ENCODE peak calls at places on chromosomes 13 and 19, in four cellular contexts. F, M, I and Z are unnamed samples.

GRCh38 chr13:51638497-51638871 is 54.2 kb downstream of the WDFY2 start:
- DNase-seq in F (no peak), M (no peak), I (no peak), Z (no peak)

GRCh38 chr13:89554801-89555200 is 1792.7 kb upstream of the MIR17HG start:
- DNase-seq in F (no peak), M (no peak), I (no peak), Z (no peak)

GRCh38 chr19:18967358-18968146 is 26.5 kb upstream of the HOMER3 start:
- DNase-seq in F (peak; percentile 91), M (peak; percentile 13), I (peak; percentile 43), Z (peak; percentile 85)

GRCh38 chr13:104937881-104938280 is 1597.6 kb downstream of the EFNB2 start:
- DNase-seq in F (no peak), M (no peak), I (no peak), Z (no peak)

GRCh38 chr19:48964205-48965032 is 690 bp upstream of the FTL start:
- DNase-seq in F (no peak), M (peak; percentile 61), I (peak; percentile 38), Z (no peak)

GRCh38 chr19:42540071-42540553 is 11.8 kb upstream of the CEACAM1 start:
- DNase-seq in F (no peak), M (peak; percentile 12), I (no peak), Z (no peak)

GRCh38 chr19:55253842-55254624 is 4.8 kb downstream of the PPP6R1 start:
- DNase-seq in F (no peak), M (no peak), I (no peak), Z (no peak)

GRCh38 chr19:39397360-39398296 is 6.5 kb downstream of the MED29 start:
- DNase-seq in F (peak; percentile 95), M (peak; percentile 88), I (peak; percentile 94), Z (peak; percentile 94)

GRCh38 chr19:6489278-6490061 is 7.9 kb upstream of the DENND1C start:
- DNase-seq in F (no peak), M (no peak), I (no peak), Z (no peak)

GRCh38 chr19:23060016-23060415 is 56.8 kb upstream of the ZNF730 start:
- DNase-seq in F (no peak), M (no peak), I (no peak), Z (no peak)

GRCh38 chr19:10986301-10987127 is 25.7 kb downstream of the SMARCA4 start:
- DNase-seq in F (no peak), M (no peak), I (no peak), Z (no peak)

GRCh38 chr19:41249707-41250423 is 14.3 kb upstream of the HNRNPUL1 start:
- DNase-seq in F (no peak), M (no peak), I (no peak), Z (no peak)

GRCh38 chr13:109479534-109479933 is 306.8 kb downstream of the IRS2 start:
- DNase-seq in F (no peak), M (no peak), I (no peak), Z (no peak)

GRCh38 chr19:2561895-2562294 is 86.0 kb downstream of the GADD45B start:
- DNase-seq in F (no peak), M (no peak), I (no peak), Z (peak; percentile 62)

GRCh38 chr19:2557093-2557440 is 81.1 kb downstream of the GADD45B start:
- DNase-seq in F (no peak), M (no peak), I (no peak), Z (no peak)

GRCh38 chr19:2558543-2558942 is 82.6 kb downstream of the GADD45B start:
- DNase-seq in F (no peak), M (no peak), I (no peak), Z (no peak)

GRCh38 chr19:2561221-2561620 is 85.3 kb downstream of the GADD45B start:
- DNase-seq in F (no peak), M (no peak), I (no peak), Z (peak; percentile 38)

DNA sequence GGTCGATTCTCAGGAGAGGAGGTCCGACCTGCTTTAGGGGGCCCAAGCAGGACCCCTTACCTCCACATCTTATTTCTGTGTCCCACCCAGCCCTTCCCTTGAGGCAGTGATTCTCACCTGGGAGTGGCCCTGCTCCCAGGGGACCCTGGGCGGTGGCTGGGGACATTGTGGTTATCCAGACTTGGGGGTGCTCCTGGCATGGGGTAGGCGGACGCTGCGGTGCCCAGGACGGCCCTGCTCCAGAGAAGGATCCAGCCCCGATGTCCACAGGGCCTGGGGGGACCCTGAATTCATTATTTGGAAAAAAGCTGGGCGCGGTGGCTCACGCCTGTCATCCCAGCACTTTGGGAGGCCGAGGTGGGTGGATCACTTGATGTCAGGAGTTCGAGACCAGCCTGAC is 84.4 kb downstream of the GADD45B start:
- DNase-seq in F (no peak), M (no peak), I (no peak), Z (peak; percentile 30)
- H3K4me1 ChIP-seq in F (peaks cover 16% of the 10 kb centered on the region), M (no peaks in the 10 kb centered on the region), I (no peaks in the 10 kb centered on the region), Z (no peaks in the 10 kb centered on the region)

DNA sequence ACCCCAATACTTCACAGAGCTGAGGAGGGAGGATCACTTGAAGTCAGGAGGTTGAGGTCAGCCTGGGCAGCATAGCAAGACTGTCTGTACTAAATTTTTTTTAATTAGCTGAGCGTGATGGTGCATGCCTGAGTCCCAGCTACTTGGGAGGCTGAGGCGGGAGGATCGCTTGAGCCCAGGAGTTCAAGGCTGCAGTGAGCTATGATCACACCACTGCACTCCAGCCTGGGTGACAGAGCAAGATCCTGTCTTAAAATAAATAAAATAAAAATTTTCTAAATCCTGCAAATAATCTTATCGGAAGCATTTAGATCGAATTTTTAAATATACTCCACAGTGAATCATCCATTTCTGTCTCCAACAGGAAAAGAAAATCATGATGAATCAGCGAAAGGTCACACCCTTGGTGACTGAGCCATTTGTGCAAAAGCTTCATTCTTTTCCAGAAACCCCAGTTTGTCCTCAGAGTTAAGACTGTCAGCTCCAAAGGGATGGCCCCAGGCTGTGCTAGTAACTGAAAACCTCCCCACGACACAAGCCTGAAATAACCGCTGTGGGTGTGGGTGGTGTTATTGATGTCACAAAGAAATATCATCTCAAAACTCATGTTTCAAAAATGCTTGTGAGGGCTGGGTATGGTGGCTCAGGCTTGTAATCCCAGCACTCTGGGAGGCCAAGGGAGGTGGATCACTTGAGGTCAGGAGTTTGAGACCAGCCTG is 167.6 kb downstream of the PTPRS start:
- DNase-seq in F (no peak), M (peak; percentile 94), I (no peak), Z (no peak)
- H3K27ac ChIP-seq in F (peak overlapping the region; percentile 50), M (peak overlapping the region; percentile 86), I (no peak overlapping the region), Z (no peak overlapping the region)

DNA sequence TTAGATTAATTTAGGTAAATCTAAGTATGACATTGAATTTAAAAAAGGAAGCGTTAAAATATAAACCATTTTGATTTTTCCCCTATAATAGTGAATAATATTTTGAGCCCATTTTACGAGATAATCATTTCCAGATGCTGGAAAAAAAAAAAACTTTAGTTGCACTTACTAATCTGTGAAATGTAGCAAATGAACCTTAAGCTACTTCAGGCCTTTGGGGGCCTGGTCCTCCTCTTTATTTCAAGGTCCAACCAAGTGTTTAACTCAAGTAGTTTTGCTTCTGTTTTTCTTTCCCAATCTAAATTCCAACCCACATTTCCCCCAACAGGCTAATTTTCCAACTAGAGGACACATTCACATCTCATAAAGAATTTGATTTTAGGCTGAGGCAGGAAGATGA is 101.2 kb downstream of the TNFRSF19 start:
- DNase-seq in F (no peak), M (peak; percentile 63), I (no peak), Z (no peak)
- H3K4me1 ChIP-seq in F (no peaks in the 10 kb centered on the region), M (peaks cover 37% of the 10 kb centered on the region), I (no peaks in the 10 kb centered on the region), Z (no peaks in the 10 kb centered on the region)

GRCh38 chr13:74074723-74075122 is 59.5 kb downstream of the KLF12 start:
- DNase-seq in F (no peak), M (no peak), I (no peak), Z (no peak)

GRCh38 chr13:74077375-74077774 is 56.8 kb downstream of the KLF12 start:
- DNase-seq in F (no peak), M (no peak), I (no peak), Z (no peak)

GRCh38 chr13:74070065-74070464 is 64.1 kb downstream of the KLF12 start:
- DNase-seq in F (no peak), M (no peak), I (no peak), Z (no peak)

GRCh38 chr13:74070513-74070912 is 63.7 kb downstream of the KLF12 start:
- DNase-seq in F (no peak), M (no peak), I (no peak), Z (no peak)

GRCh38 chr13:74073231-74073630 is 61.0 kb downstream of the KLF12 start:
- DNase-seq in F (no peak), M (no peak), I (no peak), Z (no peak)
- H3K27ac ChIP-seq in F (no peak overlapping the region), M (no peak overlapping the region), I (no peak overlapping the region), Z (no peak overlapping the region)

GRCh38 chr19:45079063-45079910 is at the start of gene GEMIN7:
- DNase-seq in F (no peak), M (peak; percentile 71), I (peak; percentile 85), Z (peak; percentile 76)

GRCh38 chr19:45076851-45077730 is 813 bp upstream of the ZNF296 start:
- DNase-seq in F (no peak), M (no peak), I (no peak), Z (no peak)

GRCh38 chr19:45082170-45082569 is 3.1 kb downstream of the GEMIN7 start:
- DNase-seq in F (no peak), M (no peak), I (no peak), Z (no peak)

GRCh38 chr19:45078390-45079062 is 534 bp upstream of the GEMIN7 start:
- DNase-seq in F (no peak), M (no peak), I (no peak), Z (no peak)

GRCh38 chr19:45079911-45080469 is 930 bp downstream of the GEMIN7 start:
- DNase-seq in F (no peak), M (no peak), I (no peak), Z (no peak)
- H3K4me1 ChIP-seq in F (peaks cover 48% of the 10 kb centered on the region), M (peaks cover 6% of the 10 kb centered on the region), I (peaks cover 38% of the 10 kb centered on the region), Z (no peaks in the 10 kb centered on the region)

GRCh38 chr19:34459614-34460013 is 21.9 kb upstream of the WTIP start:
- DNase-seq in F (no peak), M (no peak), I (no peak), Z (no peak)

GRCh38 chr19:34457446-34457845 is 24.1 kb upstream of the WTIP start:
- DNase-seq in F (no peak), M (no peak), I (no peak), Z (no peak)

GRCh38 chr19:34452671-34453253 is 24.6 kb downstream of the UBA2 start:
- DNase-seq in F (no peak), M (peak; percentile 9), I (no peak), Z (no peak)

DNA sequence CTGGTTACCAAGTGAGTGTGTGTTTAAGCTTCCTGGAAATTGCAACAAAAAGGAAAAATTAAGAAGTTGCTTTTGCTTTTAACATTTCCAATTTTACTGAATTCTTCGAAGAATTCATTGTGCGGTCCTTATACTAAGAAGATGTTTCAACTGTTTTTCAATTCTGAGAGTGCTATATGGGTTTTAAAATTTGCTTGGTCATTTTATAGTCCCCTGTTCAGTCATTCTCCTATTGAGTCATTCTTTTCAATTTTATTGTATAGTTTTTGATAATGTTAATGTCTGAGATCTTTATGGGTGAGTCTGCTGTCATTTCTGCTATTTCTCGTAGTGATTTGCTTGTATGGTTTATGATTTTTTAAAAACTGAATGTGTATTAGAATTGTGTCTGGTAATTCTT is 26.5 kb downstream of the UBA2 start:
- DNase-seq in F (no peak), M (no peak), I (no peak), Z (no peak)
- H3K27ac ChIP-seq in F (no peak overlapping the region), M (no peak overlapping the region), I (no peak overlapping the region), Z (no peak overlapping the region)

GRCh38 chr13:46663216-46663615 is 110.2 kb downstream of the LRCH1 start:
- DNase-seq in F (no peak), M (no peak), I (no peak), Z (no peak)
- H3K4me1 ChIP-seq in F (peaks cover 30% of the 10 kb centered on the region), M (peaks cover 5% of the 10 kb centered on the region), I (peaks cover 68% of the 10 kb centered on the region), Z (peaks cover 4% of the 10 kb centered on the region)

GRCh38 chr13:28550721-28551497 is 56.0 kb upstream of the FLT1 start:
- DNase-seq in F (no peak), M (no peak), I (no peak), Z (no peak)
- H3K27ac ChIP-seq in F (no peak overlapping the region), M (no peak overlapping the region), I (no peak overlapping the region), Z (no peak overlapping the region)

GRCh38 chr19:43562211-43562697 is 13.1 kb downstream of the XRCC1 start:
- DNase-seq in F (no peak), M (no peak), I (no peak), Z (no peak)
- H3K4me1 ChIP-seq in F (peaks cover 11% of the 10 kb centered on the region), M (peaks cover 12% of the 10 kb centered on the region), I (no peaks in the 10 kb centered on the region), Z (no peaks in the 10 kb centered on the region)